ENCODE peak calls at places on chromosomes 13 and 19, in four cellular contexts. One of them, this sample, is unnamed.

GRCh38 chr13:77740931-77741586 is 43.6 kb downstream of the SLAIN1 start:
- DNase-seq in breast epithelium: no peak
- DNase-seq in NB4: no peak
- DNase-seq in prostate gland: no peak
- DNase-seq in this sample: no peak

GRCh38 chr13:43905435-43906031 is 25.8 kb downstream of the LACC1 start:
- DNase-seq in breast epithelium: no peak
- DNase-seq in NB4: peak
- DNase-seq in prostate gland: peak
- DNase-seq in this sample: peak

GRCh38 chr13:112244061-112244460 is 132.1 kb upstream of the SPACA7 start:
- DNase-seq in breast epithelium: no peak
- DNase-seq in NB4: no peak
- DNase-seq in prostate gland: no peak
- DNase-seq in this sample: no peak

GRCh38 chr19:17703823-17704463 is 15.3 kb upstream of the MAP1S start:
- DNase-seq in breast epithelium: no peak
- DNase-seq in NB4: peak
- DNase-seq in prostate gland: no peak
- DNase-seq in this sample: no peak

GRCh38 chr13:32045963-32046785 is 14.6 kb downstream of the FRY start:
- DNase-seq in breast epithelium: no peak
- DNase-seq in NB4: peak
- DNase-seq in prostate gland: no peak
- DNase-seq in this sample: no peak

GRCh38 chr19:35155981-35156672 is 1.6 kb downstream of the FXYD5 start:
- DNase-seq in breast epithelium: no peak
- DNase-seq in NB4: no peak
- DNase-seq in prostate gland: no peak
- DNase-seq in this sample: no peak

GRCh38 chr13:77022341-77022740 is 4.6 kb downstream of the FBXL3 start:
- DNase-seq in breast epithelium: no peak
- DNase-seq in NB4: peak
- DNase-seq in prostate gland: no peak
- DNase-seq in this sample: no peak

GRCh38 chr13:39106216-39106995 is 68.2 kb downstream of the NHLRC3 start:
- DNase-seq in breast epithelium: no peak
- DNase-seq in NB4: no peak
- DNase-seq in prostate gland: no peak
- DNase-seq in this sample: peak

GRCh38 chr13:31001647-31002046 is 69.2 kb downstream of the TEX26 start:
- DNase-seq in breast epithelium: no peak
- DNase-seq in NB4: no peak
- DNase-seq in prostate gland: no peak
- DNase-seq in this sample: no peak

GRCh38 chr19:51002542-51003311 is 1.3 kb upstream of the KLK8 start:
- DNase-seq in breast epithelium: peak
- DNase-seq in NB4: peak
- DNase-seq in prostate gland: no peak
- DNase-seq in this sample: no peak

GRCh38 chr19:2331601-2332246 is 3.2 kb downstream of the SPPL2B start:
- DNase-seq in breast epithelium: no peak
- DNase-seq in NB4: no peak
- DNase-seq in prostate gland: no peak
- DNase-seq in this sample: no peak

GRCh38 chr13:30810261-30810701 is 74.9 kb downstream of the ALOX5AP start:
- DNase-seq in breast epithelium: peak
- DNase-seq in NB4: no peak
- DNase-seq in prostate gland: peak
- DNase-seq in this sample: no peak

GRCh38 chr13:94656766-94657165 is 55.1 kb downstream of the GPR180 start:
- DNase-seq in breast epithelium: no peak
- DNase-seq in NB4: no peak
- DNase-seq in prostate gland: no peak
- DNase-seq in this sample: no peak

GRCh38 chr19:45404557-45405434 is at the start of gene PPP1R13L:
- DNase-seq in breast epithelium: peak
- DNase-seq in NB4: peak
- DNase-seq in prostate gland: peak
- DNase-seq in this sample: peak

GRCh38 chr13:33150146-33150545 is 133.9 kb downstream of the KL start:
- DNase-seq in breast epithelium: no peak
- DNase-seq in NB4: no peak
- DNase-seq in prostate gland: no peak
- DNase-seq in this sample: peak

GRCh38 chr13:73665279-73665678 is 468.9 kb downstream of the KLF12 start:
- DNase-seq in breast epithelium: no peak
- DNase-seq in NB4: no peak
- DNase-seq in prostate gland: no peak
- DNase-seq in this sample: no peak

GRCh38 chr19:17160908-17161307 is 54.2 kb upstream of the USE1 start:
- DNase-seq in breast epithelium: no peak
- DNase-seq in NB4: no peak
- DNase-seq in prostate gland: no peak
- DNase-seq in this sample: no peak

GRCh38 chr13:22967669-22968068 is 213.1 kb upstream of the SGCG start:
- DNase-seq in breast epithelium: no peak
- DNase-seq in NB4: no peak
- DNase-seq in prostate gland: no peak
- DNase-seq in this sample: no peak

GRCh38 chr13:109567315-109567714 is 219.1 kb downstream of the IRS2 start:
- DNase-seq in breast epithelium: no peak
- DNase-seq in NB4: no peak
- DNase-seq in prostate gland: no peak
- DNase-seq in this sample: no peak

GRCh38 chr13:72255908-72256307 is 388.9 kb upstream of the DACH1 start:
- DNase-seq in breast epithelium: no peak
- DNase-seq in NB4: peak
- DNase-seq in prostate gland: peak
- DNase-seq in this sample: peak

GRCh38 chr19:55199620-55200204 is 9.6 kb downstream of the PTPRH start:
- DNase-seq in breast epithelium: no peak
- DNase-seq in NB4: no peak
- DNase-seq in prostate gland: no peak
- DNase-seq in this sample: no peak
- H3K4me3 ChIP-seq in breast epithelium: no peak
- H3K4me3 ChIP-seq in NB4: no peak
- H3K4me3 ChIP-seq in prostate gland: no peak
- H3K4me3 ChIP-seq in this sample: no peak

DNA sequence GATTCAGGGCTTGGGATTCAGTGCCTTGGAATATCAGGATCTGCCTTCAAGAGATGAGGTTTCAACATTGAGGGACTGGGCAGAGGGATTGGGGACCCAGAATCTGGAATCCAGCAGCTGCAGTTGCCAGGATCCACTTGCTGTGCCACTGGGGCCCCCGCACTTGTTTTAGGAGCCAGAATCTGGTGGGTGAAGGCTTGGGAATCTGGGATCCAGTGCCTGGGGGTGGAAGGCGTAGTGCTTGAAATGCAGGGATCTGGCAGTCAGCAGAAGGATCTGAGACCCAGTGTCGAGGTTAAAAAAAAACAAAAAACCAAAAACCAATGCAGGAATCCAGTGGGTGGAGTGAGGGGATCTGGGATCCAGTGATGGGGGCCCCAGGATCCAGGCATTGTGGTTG is 7.3 kb upstream of the SLC25A41 start:
- DNase-seq in breast epithelium: no peak
- DNase-seq in NB4: no peak
- DNase-seq in prostate gland: no peak
- DNase-seq in this sample: no peak
- TF ChIP-seq CTCF in breast epithelium: no peak
- TF ChIP-seq CTCF in NB4: no peak
- TF ChIP-seq CTCF in prostate gland: no peak
- TF ChIP-seq CTCF in this sample: no peak

GRCh38 chr13:99087954-99088491 is 110.2 kb upstream of the DOCK9 start:
- DNase-seq in breast epithelium: no peak
- DNase-seq in NB4: no peak
- DNase-seq in prostate gland: no peak
- DNase-seq in this sample: no peak
- H3K4me3 ChIP-seq in breast epithelium: peak
- H3K4me3 ChIP-seq in NB4: no peak
- H3K4me3 ChIP-seq in prostate gland: peak
- H3K4me3 ChIP-seq in this sample: peak

GRCh38 chr13:67438465-67438864 is 208.3 kb upstream of the PCDH9 start:
- DNase-seq in breast epithelium: no peak
- DNase-seq in NB4: peak
- DNase-seq in prostate gland: no peak
- DNase-seq in this sample: peak
- TF ChIP-seq CTCF in breast epithelium: no peak
- TF ChIP-seq CTCF in NB4: peak
- TF ChIP-seq CTCF in prostate gland: no peak
- TF ChIP-seq CTCF in this sample: peak

GRCh38 chr19:47022541-47023447 is 3.2 kb downstream of the NPAS1 start:
- DNase-seq in breast epithelium: no peak
- DNase-seq in NB4: no peak
- DNase-seq in prostate gland: no peak
- DNase-seq in this sample: no peak

GRCh38 chr19:47022140-47022536 is 2.5 kb downstream of the NPAS1 start:
- DNase-seq in breast epithelium: no peak
- DNase-seq in NB4: no peak
- DNase-seq in prostate gland: no peak
- DNase-seq in this sample: no peak

GRCh38 chr19:47020992-47021496 is 1.4 kb downstream of the NPAS1 start:
- DNase-seq in breast epithelium: no peak
- DNase-seq in NB4: peak
- DNase-seq in prostate gland: no peak
- DNase-seq in this sample: no peak

GRCh38 chr19:47020132-47020805 is 632 bp downstream of the NPAS1 start:
- DNase-seq in breast epithelium: no peak
- DNase-seq in NB4: peak
- DNase-seq in prostate gland: no peak
- DNase-seq in this sample: no peak

DNA sequence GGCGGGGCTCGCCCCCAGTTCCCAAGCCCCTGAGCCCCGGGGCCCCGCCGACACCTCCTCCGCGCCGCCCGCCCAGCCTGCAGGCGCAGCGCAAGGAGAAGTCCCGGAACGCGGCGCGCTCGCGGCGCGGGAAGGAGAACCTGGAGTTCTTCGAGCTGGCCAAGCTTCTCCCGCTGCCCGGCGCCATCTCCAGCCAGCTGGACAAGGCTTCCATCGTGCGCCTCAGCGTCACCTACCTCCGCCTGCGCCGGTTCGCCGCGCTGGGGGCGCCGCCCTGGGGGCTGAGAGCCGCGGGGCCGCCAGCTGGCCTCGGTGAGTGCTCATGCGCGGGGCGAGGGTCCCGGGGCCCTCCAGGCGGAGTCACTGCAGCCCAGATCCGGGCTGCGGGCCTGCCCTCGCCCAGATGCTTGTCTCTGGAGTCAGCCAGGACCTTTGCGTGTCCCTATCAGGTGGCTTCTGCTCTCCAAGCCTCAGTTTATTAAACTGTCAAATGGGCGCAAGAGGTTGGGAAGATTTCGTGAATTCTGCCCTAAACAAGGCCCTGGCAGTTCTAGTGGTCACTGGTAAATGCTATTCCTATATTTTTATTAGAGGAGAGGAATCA is 2.0 kb downstream of the NPAS1 start:
- DNase-seq in breast epithelium: no peak
- DNase-seq in NB4: no peak
- DNase-seq in prostate gland: no peak
- DNase-seq in this sample: no peak
- H3K4me3 ChIP-seq in breast epithelium: no peak
- H3K4me3 ChIP-seq in NB4: no peak
- H3K4me3 ChIP-seq in prostate gland: no peak
- H3K4me3 ChIP-seq in this sample: no peak

DNA sequence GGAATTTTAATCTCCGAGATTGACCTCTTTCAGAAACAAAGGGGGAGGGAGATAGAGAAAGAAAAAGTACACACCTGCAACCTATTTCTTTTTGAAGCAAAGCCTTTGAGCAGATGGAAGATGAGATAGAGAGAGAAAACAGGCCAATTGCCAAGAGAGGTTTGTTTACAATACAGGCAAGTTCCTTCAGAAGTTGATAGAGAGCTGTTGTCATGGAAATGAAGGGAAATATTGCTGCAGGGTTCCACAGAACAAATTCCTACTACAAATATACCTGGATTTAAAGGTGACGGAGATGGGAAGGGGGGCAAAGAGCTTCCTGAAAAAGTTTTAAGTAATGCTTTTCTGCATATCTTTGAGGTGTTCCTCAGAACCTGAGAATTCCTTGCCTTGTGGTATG is 388.4 kb downstream of the NDFIP2 start:
- DNase-seq in breast epithelium: no peak
- DNase-seq in NB4: no peak
- DNase-seq in prostate gland: peak
- DNase-seq in this sample: peak
- TF ChIP-seq CTCF in breast epithelium: no peak
- TF ChIP-seq CTCF in NB4: no peak
- TF ChIP-seq CTCF in prostate gland: no peak
- TF ChIP-seq CTCF in this sample: no peak

This sample was measured in LNCaP clone FGC.